ENCODE peak calls at places on chromosomes 13 and 19, in ten cellular contexts. N, G, R, H, O, Q, D, K, J and S are unnamed samples.

GRCh38 chr13:45782327-45783045 is 69.1 kb downstream of the SIAH3 start:
- DNase-seq in N (no peak), G (no peak), R (no peak), H (no peak), O (no peak), Q (no peak), D (no peak), K (no peak), J (no peak), S (no peak)

GRCh38 chr19:49133621-49134454 is 14.5 kb downstream of the PPFIA3 start:
- DNase-seq in N (no peak), G (no peak), R (no peak), H (no peak), O (peak; percentile 33), Q (peak; percentile 74), D (no peak), K (no peak), J (peak; percentile 60), S (no peak)

GRCh38 chr13:97720881-97721280 is 232.6 kb upstream of the IPO5 start:
- DNase-seq in N (no peak), G (no peak), R (no peak), H (no peak), O (no peak), Q (no peak), D (no peak), K (no peak), J (no peak), S (no peak)

GRCh38 chr13:59261928-59262488 is 901.7 kb downstream of the DIAPH3 start:
- DNase-seq in N (no peak), G (no peak), R (no peak), H (no peak), O (no peak), Q (no peak), D (no peak), K (no peak), J (no peak), S (no peak)

GRCh38 chr13:91045351-91046034 is 302.0 kb upstream of the MIR17HG start:
- DNase-seq in N (no peak), G (no peak), R (peak; percentile 3), H (peak; percentile 8), O (peak; percentile 12), Q (no peak), D (no peak), K (no peak), J (no peak), S (no peak)

GRCh38 chr19:39740395-39740794 is 2.6 kb upstream of the CLC start:
- DNase-seq in N (no peak), G (no peak), R (no peak), H (no peak), O (no peak), Q (no peak), D (no peak), K (no peak), J (no peak), S (no peak)

GRCh38 chr13:46570273-46570672 is 17.3 kb downstream of the LRCH1 start:
- DNase-seq in N (no peak), G (no peak), R (no peak), H (no peak), O (no peak), Q (no peak), D (no peak), K (no peak), J (no peak), S (no peak)

GRCh38 chr13:32951580-32951979 is 64.6 kb upstream of the KL start:
- DNase-seq in N (no peak), G (no peak), R (no peak), H (no peak), O (no peak), Q (no peak), D (no peak), K (no peak), J (no peak), S (no peak)

GRCh38 chr19:58409010-58409790 is 751 bp downstream of the ZNF584 start:
- DNase-seq in N (no peak), G (no peak), R (no peak), H (peak; percentile 39), O (peak; percentile 67), Q (peak; percentile 47), D (no peak), K (no peak), J (no peak), S (no peak)

GRCh38 chr13:43831088-43831487 is 44.3 kb upstream of the ENOX1 start:
- DNase-seq in N (no peak), G (no peak), R (no peak), H (no peak), O (peak; percentile 48), Q (peak; percentile 47), D (no peak), K (no peak), J (no peak), S (no peak)

GRCh38 chr19:41910992-41911888 is 17.0 kb downstream of the ERFL start:
- DNase-seq in N (no peak), G (no peak), R (no peak), H (no peak), O (no peak), Q (no peak), D (no peak), K (no peak), J (no peak), S (no peak)

GRCh38 chr13:50915562-50915961 is 6.0 kb downstream of the RNASEH2B start:
- DNase-seq in N (no peak), G (no peak), R (no peak), H (no peak), O (no peak), Q (no peak), D (no peak), K (no peak), J (no peak), S (no peak)

GRCh38 chr19:30442715-30443114 is 70.5 kb downstream of the ZNF536 start:
- DNase-seq in N (no peak), G (no peak), R (no peak), H (no peak), O (no peak), Q (no peak), D (no peak), K (no peak), J (no peak), S (no peak)